ENCODE peak calls at places on chromosome 4, in nine cellular contexts. Z, F, C, J, T, R, Q, X and V are unnamed samples.

GRCh38 chr4:25767877-25768475 is 94.8 kb downstream of the SEL1L3 start:
- DNase-seq in Z (peak; percentile 84), F (peak; percentile 43), C (no peak), J (peak; percentile 44), T (peak; percentile 79), R (peak; percentile 87), Q (peak; percentile 37), X (no peak), V (peak; percentile 54)

GRCh38 chr4:52187603-52188002 is 136.5 kb downstream of the SPATA18 start:
- DNase-seq in Z (no peak), F (no peak), C (no peak), J (no peak), T (no peak), R (no peak), Q (no peak), X (no peak), V (no peak)

GRCh38 chr4:151921811-151922210 is 161.0 kb upstream of the GATB start:
- DNase-seq in Z (no peak), F (peak; percentile 32), C (no peak), J (no peak), T (no peak), R (peak; percentile 2), Q (peak; percentile 66), X (no peak), V (no peak)

GRCh38 chr4:166735553-166735952 is 498.7 kb downstream of the SPOCK3 start:
- DNase-seq in Z (no peak), F (no peak), C (no peak), J (no peak), T (no peak), R (no peak), Q (no peak), X (no peak), V (no peak)

GRCh38 chr4:150581611-150582010 is 340 bp upstream of the MAB21L2 start:
- DNase-seq in Z (peak; percentile 88), F (no peak), C (no peak), J (no peak), T (no peak), R (peak; percentile 56), Q (no peak), X (no peak), V (peak; percentile 90)

GRCh38 chr4:111391864-111392263 is 753.4 kb upstream of the FAM241A start:
- DNase-seq in Z (no peak), F (no peak), C (no peak), J (no peak), T (no peak), R (no peak), Q (no peak), X (no peak), V (no peak)

GRCh38 chr4:55409468-55410171 is 13.9 kb downstream of the TMEM165 start:
- DNase-seq in Z (peak; percentile 62), F (no peak), C (no peak), J (peak; percentile 29), T (no peak), R (peak; percentile 62), Q (no peak), X (no peak), V (peak; percentile 61)

GRCh38 chr4:54433686-54434085 is 204.6 kb downstream of the PDGFRA start:
- DNase-seq in Z (peak; percentile 33), F (peak; percentile 1), C (no peak), J (no peak), T (no peak), R (peak; percentile 44), Q (no peak), X (no peak), V (no peak)

GRCh38 chr4:140188975-140189374 is 35.0 kb upstream of the MAML3 start:
- DNase-seq in Z (no peak), F (peak; percentile 38), C (peak; percentile 49), J (no peak), T (no peak), R (peak; percentile 98), Q (peak; percentile 43), X (no peak), V (peak; percentile 21)

GRCh38 chr4:89382439-89382838 is 74.8 kb upstream of the GPRIN3 start:
- DNase-seq in Z (no peak), F (peak; percentile 61), C (no peak), J (no peak), T (no peak), R (no peak), Q (no peak), X (no peak), V (no peak)

GRCh38 chr4:28073860-28074555 is 1213.4 kb downstream of the STIM2 start:
- DNase-seq in Z (peak; percentile 7), F (no peak), C (no peak), J (no peak), T (no peak), R (no peak), Q (no peak), X (no peak), V (no peak)

GRCh38 chr4:127498366-127498765 is 134.4 kb upstream of the INTU start:
- DNase-seq in Z (no peak), F (no peak), C (no peak), J (no peak), T (no peak), R (no peak), Q (no peak), X (no peak), V (no peak)

GRCh38 chr4:154292589-154292988 is 199.0 kb downstream of the DCHS2 start:
- DNase-seq in Z (no peak), F (no peak), C (no peak), J (no peak), T (no peak), R (no peak), Q (no peak), X (no peak), V (no peak)

GRCh38 chr4:54930226-54930625 is 195.2 kb downstream of the KDR start:
- DNase-seq in Z (no peak), F (peak; percentile 71), C (no peak), J (no peak), T (no peak), R (peak; percentile 67), Q (peak; percentile 17), X (no peak), V (no peak)

GRCh38 chr4:6152879-6153705 is 47.3 kb downstream of the JAKMIP1 start:
- DNase-seq in Z (no peak), F (no peak), C (no peak), J (no peak), T (no peak), R (no peak), Q (no peak), X (no peak), V (no peak)

GRCh38 chr4:4689694-4690440 is 148.0 kb upstream of the STX18 start:
- DNase-seq in Z (no peak), F (no peak), C (no peak), J (no peak), T (no peak), R (no peak), Q (no peak), X (no peak), V (no peak)

GRCh38 chr4:87933337-87933736 is 42.2 kb upstream of the SPP1 start:
- DNase-seq in Z (no peak), F (no peak), C (no peak), J (no peak), T (no peak), R (no peak), Q (no peak), X (no peak), V (no peak)

GRCh38 chr4:87934157-87934704 is 41.3 kb upstream of the SPP1 start:
- DNase-seq in Z (no peak), F (no peak), C (no peak), J (no peak), T (no peak), R (no peak), Q (no peak), X (no peak), V (no peak)

GRCh38 chr4:87932718-87933136 is 42.8 kb upstream of the SPP1 start:
- DNase-seq in Z (no peak), F (no peak), C (no peak), J (no peak), T (no peak), R (no peak), Q (no peak), X (no peak), V (no peak)

GRCh38 chr4:87930629-87931028 is 44.9 kb upstream of the SPP1 start:
- DNase-seq in Z (no peak), F (no peak), C (no peak), J (no peak), T (no peak), R (no peak), Q (no peak), X (no peak), V (no peak)

GRCh38 chr4:87931932-87932331 is 43.6 kb upstream of the SPP1 start:
- DNase-seq in Z (no peak), F (no peak), C (no peak), J (no peak), T (no peak), R (no peak), Q (no peak), X (no peak), V (no peak)
- H3K4me3 ChIP-seq in Z (no peak overlapping the region), F (no peak overlapping the region), C (no peak overlapping the region), J (no peak overlapping the region), T (no peak overlapping the region), R (no peak overlapping the region), Q (no peak overlapping the region), X (no peak overlapping the region), V (no peak overlapping the region)

DNA sequence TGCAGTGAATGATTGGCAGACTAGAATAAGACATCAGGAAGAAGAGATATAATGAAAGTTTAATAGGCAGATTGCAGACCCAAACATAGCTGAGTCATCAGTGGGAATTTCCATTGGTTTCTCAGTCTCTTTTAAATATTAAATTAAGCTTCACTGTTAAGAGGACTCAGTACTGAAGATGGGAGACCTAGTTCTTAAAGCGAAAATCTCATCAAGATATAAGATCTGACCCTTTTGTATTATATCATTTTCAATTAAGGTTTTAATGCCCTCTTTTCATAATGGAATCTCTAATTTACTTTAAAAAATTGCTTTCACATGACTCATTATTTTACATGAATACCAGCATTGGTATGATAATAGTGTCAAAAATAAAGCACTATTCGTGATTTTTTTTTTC is 168.9 kb upstream of the ATOH1 start:
- DNase-seq in Z (no peak), F (no peak), C (no peak), J (no peak), T (no peak), R (no peak), Q (no peak), X (no peak), V (no peak)
- H3K4me3 ChIP-seq in Z (no peak overlapping the region), F (no peak overlapping the region), C (no peak overlapping the region), J (no peak overlapping the region), T (no peak overlapping the region), R (no peak overlapping the region), Q (no peak overlapping the region), X (no peak overlapping the region), V (no peak overlapping the region)

DNA sequence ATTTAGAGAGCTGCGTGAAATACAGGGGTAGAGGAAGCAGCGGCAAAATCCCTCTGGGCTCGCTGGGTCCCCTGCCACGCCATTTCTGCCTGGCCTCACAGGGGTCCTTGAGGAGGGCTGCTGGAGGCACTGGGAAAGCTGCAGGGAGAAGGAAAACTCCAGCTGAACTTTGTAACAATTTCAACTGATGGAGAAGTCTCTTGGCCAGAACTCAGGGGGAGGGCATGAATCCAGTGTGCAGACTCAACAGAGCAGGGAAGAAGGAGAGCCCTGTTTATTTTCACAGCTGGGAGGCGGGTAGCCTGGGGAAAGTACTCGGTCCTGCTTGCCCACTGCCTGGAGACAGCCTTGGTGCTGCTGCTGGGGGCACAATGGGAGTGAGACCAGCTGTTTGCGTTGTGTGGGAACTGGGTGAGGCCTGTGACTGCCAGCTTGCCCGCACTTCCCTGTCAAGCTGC is 93.2 kb upstream of the MAPK10 start:
- DNase-seq in Z (no peak), F (no peak), C (no peak), J (no peak), T (no peak), R (peak; percentile 63), Q (no peak), X (no peak), V (no peak)
- H3K4me3 ChIP-seq in Z (no peak overlapping the region), F (no peak overlapping the region), C (peak overlapping the region; percentile 30), J (no peak overlapping the region), T (peak overlapping the region; percentile 57), R (peak overlapping the region; percentile 40), Q (no peak overlapping the region), X (no peak overlapping the region), V (no peak overlapping the region)

GRCh38 chr4:76420311-76420710 is 630 bp downstream of the CCDC158 start:
- DNase-seq in Z (no peak), F (no peak), C (no peak), J (no peak), T (no peak), R (no peak), Q (no peak), X (no peak), V (no peak)
- H3K4me3 ChIP-seq in Z (no peak overlapping the region), F (peak overlapping the region; percentile 54), C (peak overlapping the region; percentile 58), J (no peak overlapping the region), T (peak overlapping the region; percentile 65), R (no peak overlapping the region), Q (no peak overlapping the region), X (no peak overlapping the region), V (no peak overlapping the region)